ENCODE peak calls at places on chromosomes 7 and 10, in five cellular contexts. Y is SJSA1; T is CD8-positive, alpha-beta memory T cell; P is Panc1; F is PC-9. S is an unnamed sample. For H3K4me1, the result is how much of the 10 kb centered on the place peaks cover.

GRCh38 chr10:266974-267425 is 131.7 kb downstream of the ZMYND11 start:
- DNase-seq in Y (no peak), T (no peak), P (no peak), F (peak), S (peak)

GRCh38 chr7:144057954-144058353 is 9.2 kb downstream of the OR2A5 start:
- DNase-seq in Y (no peak), T (no peak), P (peak), F (no peak), S (peak)

GRCh38 chr10:28897617-28898464 is 220.5 kb downstream of the BAMBI start:
- DNase-seq in Y (no peak), T (no peak), P (no peak), F (no peak), S (no peak)

GRCh38 chr10:42934842-42935241 is 142.0 kb upstream of the RET start:
- DNase-seq in Y (no peak), T (no peak), P (no peak), F (no peak), S (no peak)

GRCh38 chr7:137443616-137444015 is 100.1 kb upstream of the PTN start:
- DNase-seq in Y (no peak), T (no peak), P (no peak), F (no peak), S (peak)

GRCh38 chr7:91249506-91250233 is 14.6 kb upstream of the FZD1 start:
- DNase-seq in Y (no peak), T (no peak), P (no peak), F (peak), S (peak)

GRCh38 chr10:66637273-66638036 is 288.4 kb upstream of the LRRTM3 start:
- DNase-seq in Y (no peak), T (no peak), P (no peak), F (peak), S (peak)

GRCh38 chr7:38630720-38631673 is at the start of gene AMPH:
- DNase-seq in Y (no peak), T (no peak), P (no peak), F (no peak), S (peak)

GRCh38 chr7:157490465-157490912 is 153.7 kb downstream of the DNAJB6 start:
- DNase-seq in Y (peak), T (no peak), P (peak), F (peak), S (no peak)

GRCh38 chr10:95836610-95837367 is 71.0 kb upstream of the CC2D2B start:
- DNase-seq in Y (no peak), T (no peak), P (no peak), F (no peak), S (no peak)

GRCh38 chr10:983401-983800 is 4.8 kb upstream of the GTPBP4 start:
- DNase-seq in Y (no peak), T (no peak), P (no peak), F (no peak), S (no peak)

GRCh38 chr7:105261689-105262088 is 127.0 kb downstream of the SRPK2 start:
- DNase-seq in Y (no peak), T (no peak), P (no peak), F (no peak), S (no peak)

GRCh38 chr10:98096316-98096715 is 38.1 kb upstream of the R3HCC1L start:
- DNase-seq in Y (no peak), T (no peak), P (no peak), F (no peak), S (no peak)

GRCh38 chr10:36492590-36493510 is 632.5 kb upstream of the ANKRD30A start:
- DNase-seq in Y (peak), T (no peak), P (no peak), F (no peak), S (peak)

GRCh38 chr7:42359946-42360345 is 122.9 kb upstream of the GLI3 start:
- DNase-seq in Y (no peak), T (no peak), P (no peak), F (no peak), S (no peak)

GRCh38 chr7:1144269-1144771 is 15.7 kb downstream of the ZFAND2A start:
- DNase-seq in Y (no peak), T (no peak), P (no peak), F (no peak), S (no peak)

GRCh38 chr7:148849393-148850098 is 34.5 kb downstream of the EZH2 start:
- DNase-seq in Y (no peak), T (no peak), P (no peak), F (no peak), S (peak)

GRCh38 chr7:12674861-12675260 is 12.6 kb upstream of the ARL4A start:
- DNase-seq in Y (no peak), T (no peak), P (no peak), F (no peak), S (peak)

GRCh38 chr10:3780766-3781457 is 4.1 kb downstream of the KLF6 start:
- DNase-seq in Y (no peak), T (no peak), P (no peak), F (no peak), S (no peak)

GRCh38 chr10:67520924-67521520 is 175.0 kb downstream of the CTNNA3 start:
- DNase-seq in Y (no peak), T (no peak), P (peak), F (peak), S (peak)

GRCh38 chr10:131694963-131695813 is 205.6 kb upstream of the PPP2R2D start:
- DNase-seq in Y (peak), T (no peak), P (no peak), F (no peak), S (no peak)

GRCh38 chr10:73653701-73654100 is 2.1 kb downstream of the SYNPO2L start:
- DNase-seq in Y (no peak), T (no peak), P (peak), F (no peak), S (no peak)

GRCh38 chr10:2985729-2986232 is 81.6 kb upstream of the PFKP start:
- DNase-seq in Y (peak), T (no peak), P (peak), F (peak), S (peak)

GRCh38 chr7:129950191-129950940 is 2.4 kb downstream of the UBE2H start:
- DNase-seq in Y (no peak), T (no peak), P (no peak), F (no peak), S (peak)

GRCh38 chr7:97003262-97004236 is 1.8 kb upstream of the DLX6 start:
- DNase-seq in Y (no peak), T (no peak), P (no peak), F (no peak), S (no peak)

GRCh38 chr7:51220226-51220625 is 96.4 kb downstream of the COBL start:
- DNase-seq in Y (no peak), T (no peak), P (no peak), F (no peak), S (no peak)

GRCh38 chr7:15309891-15310290 is 251.9 kb downstream of the AGMO start:
- DNase-seq in Y (no peak), T (no peak), P (no peak), F (no peak), S (peak)

GRCh38 chr7:159231017-159231416 is 86.3 kb upstream of the VIPR2 start:
- DNase-seq in Y (no peak), T (no peak), P (no peak), F (no peak), S (no peak)

GRCh38 chr10:106582291-106582690 is 582.2 kb downstream of the SORCS1 start:
- DNase-seq in Y (no peak), T (no peak), P (no peak), F (no peak), S (peak)

GRCh38 chr7:46534593-46535271 is 613.7 kb upstream of the IGFBP3 start:
- DNase-seq in Y (no peak), T (no peak), P (no peak), F (no peak), S (no peak)

GRCh38 chr7:26627221-26627620 is 237.2 kb downstream of the SKAP2 start:
- DNase-seq in Y (no peak), T (no peak), P (no peak), F (no peak), S (no peak)

GRCh38 chr10:69345890-69346474 is 67.7 kb downstream of the HK1 start:
- DNase-seq in Y (no peak), T (no peak), P (no peak), F (no peak), S (no peak)

GRCh38 chr10:69345402-69345801 is 67.1 kb downstream of the HK1 start:
- DNase-seq in Y (no peak), T (no peak), P (no peak), F (peak), S (no peak)

GRCh38 chr10:69346776-69347175 is 68.5 kb downstream of the HK1 start:
- DNase-seq in Y (no peak), T (no peak), P (no peak), F (no peak), S (no peak)

GRCh38 chr10:69343905-69344304 is 65.6 kb downstream of the HK1 start:
- DNase-seq in Y (no peak), T (no peak), P (no peak), F (no peak), S (no peak)

GRCh38 chr10:69344591-69345244 is 66.4 kb downstream of the HK1 start:
- DNase-seq in Y (no peak), T (no peak), P (no peak), F (no peak), S (no peak)
- H3K4me1 ChIP-seq in Y (under half), T (half or more), P (under half), F (under half), S (under half)

GRCh38 chr10:10941106-10941505 is 76.6 kb upstream of the CELF2 start:
- DNase-seq in Y (no peak), T (no peak), P (no peak), F (no peak), S (no peak)
- H3K4me1 ChIP-seq in Y (under half), T (under half), P (under half), F (under half), S (under half)

GRCh38 chr10:71265618-71266146 is 53.3 kb downstream of the UNC5B start:
- DNase-seq in Y (no peak), T (no peak), P (no peak), F (no peak), S (no peak)

GRCh38 chr10:71265201-71265575 is 52.8 kb downstream of the UNC5B start:
- DNase-seq in Y (no peak), T (no peak), P (no peak), F (no peak), S (no peak)

GRCh38 chr10:71266918-71267442 is 52.1 kb upstream of the SLC29A3 start:
- DNase-seq in Y (no peak), T (no peak), P (no peak), F (no peak), S (no peak)

GRCh38 chr10:71267508-71268240 is 51.4 kb upstream of the SLC29A3 start:
- DNase-seq in Y (no peak), T (no peak), P (no peak), F (no peak), S (no peak)

GRCh38 chr10:71266147-71266917 is 52.7 kb upstream of the SLC29A3 start:
- DNase-seq in Y (no peak), T (no peak), P (no peak), F (no peak), S (peak)
- H3K4me1 ChIP-seq in Y (under half), T (under half), P (under half), F (under half), S (under half)

DNA sequence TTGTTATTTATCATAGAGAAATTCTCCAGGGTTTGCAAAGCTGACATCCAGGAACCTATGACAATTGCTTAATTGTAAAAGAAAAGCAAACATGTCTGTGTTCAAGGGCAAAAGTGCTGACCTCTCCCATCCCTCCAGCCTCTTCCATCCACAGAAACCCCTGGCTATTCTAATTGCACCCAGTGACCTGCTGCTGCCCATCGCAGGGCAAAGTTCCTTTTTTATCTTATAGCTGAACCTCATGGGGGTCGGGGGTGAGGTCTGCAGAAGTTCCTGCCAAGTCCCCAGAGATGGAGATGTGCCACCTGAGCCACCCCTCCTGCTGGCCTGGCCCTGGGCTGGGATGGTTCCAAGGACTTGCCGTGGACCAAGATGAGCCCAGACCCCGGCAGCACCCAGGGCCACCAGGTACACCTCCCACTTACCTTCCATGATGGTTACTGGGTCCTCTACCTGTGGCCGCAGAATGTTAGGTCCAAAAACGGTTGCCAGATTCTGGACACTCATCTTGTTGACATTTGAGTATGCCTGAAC is 146.5 kb downstream of the MAPK8 start:
- DNase-seq in Y (peak), T (no peak), P (no peak), F (no peak), S (no peak)
- H3K4me1 ChIP-seq in Y (under half), T (under half), P (under half), F (under half), S (under half)

DNA sequence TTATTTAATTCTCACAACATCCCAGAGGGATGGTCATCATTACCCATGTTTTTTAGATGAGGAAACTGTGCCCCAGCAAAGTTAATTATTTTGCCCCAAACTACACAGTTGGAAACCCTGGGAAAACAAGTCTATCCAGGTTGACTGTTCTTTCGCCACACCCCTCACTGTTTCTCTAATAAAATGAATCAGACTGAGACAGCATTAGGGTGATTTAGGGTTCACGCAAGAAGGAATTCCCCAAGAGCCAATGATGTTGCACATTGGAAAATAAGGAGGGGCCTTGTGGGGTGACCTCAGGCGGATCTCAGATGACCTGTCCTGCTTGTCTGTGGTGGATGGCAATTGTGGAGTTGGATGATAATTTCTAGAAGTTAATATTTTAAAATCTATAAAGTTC is 135.7 kb upstream of the TBX20 start:
- DNase-seq in Y (no peak), T (no peak), P (no peak), F (no peak), S (no peak)
- H3K4me1 ChIP-seq in Y (under half), T (under half), P (under half), F (under half), S (under half)

GRCh38 chr7:30436046-30436445 is 42.5 kb downstream of the NOD1 start:
- DNase-seq in Y (no peak), T (no peak), P (no peak), F (no peak), S (no peak)
- H3K4me1 ChIP-seq in Y (under half), T (under half), P (under half), F (under half), S (under half)

GRCh38 chr10:102503264-102504178 is at the start of gene SUFU:
- DNase-seq in Y (peak), T (peak), P (peak), F (peak), S (peak)
- H3K4me1 ChIP-seq in Y (under half), T (under half), P (under half), F (under half), S (under half)

GRCh38 chr7:43694399-43694748 is 34.9 kb downstream of the COA1 start:
- DNase-seq in Y (no peak), T (no peak), P (no peak), F (no peak), S (peak)

GRCh38 chr7:43691611-43692010 is 37.7 kb downstream of the COA1 start:
- DNase-seq in Y (no peak), T (no peak), P (no peak), F (no peak), S (no peak)

GRCh38 chr7:43693687-43694398 is 35.5 kb downstream of the COA1 start:
- DNase-seq in Y (peak), T (no peak), P (no peak), F (no peak), S (no peak)

GRCh38 chr7:43689115-43689514 is 40.2 kb downstream of the COA1 start:
- DNase-seq in Y (no peak), T (no peak), P (no peak), F (no peak), S (no peak)

DNA sequence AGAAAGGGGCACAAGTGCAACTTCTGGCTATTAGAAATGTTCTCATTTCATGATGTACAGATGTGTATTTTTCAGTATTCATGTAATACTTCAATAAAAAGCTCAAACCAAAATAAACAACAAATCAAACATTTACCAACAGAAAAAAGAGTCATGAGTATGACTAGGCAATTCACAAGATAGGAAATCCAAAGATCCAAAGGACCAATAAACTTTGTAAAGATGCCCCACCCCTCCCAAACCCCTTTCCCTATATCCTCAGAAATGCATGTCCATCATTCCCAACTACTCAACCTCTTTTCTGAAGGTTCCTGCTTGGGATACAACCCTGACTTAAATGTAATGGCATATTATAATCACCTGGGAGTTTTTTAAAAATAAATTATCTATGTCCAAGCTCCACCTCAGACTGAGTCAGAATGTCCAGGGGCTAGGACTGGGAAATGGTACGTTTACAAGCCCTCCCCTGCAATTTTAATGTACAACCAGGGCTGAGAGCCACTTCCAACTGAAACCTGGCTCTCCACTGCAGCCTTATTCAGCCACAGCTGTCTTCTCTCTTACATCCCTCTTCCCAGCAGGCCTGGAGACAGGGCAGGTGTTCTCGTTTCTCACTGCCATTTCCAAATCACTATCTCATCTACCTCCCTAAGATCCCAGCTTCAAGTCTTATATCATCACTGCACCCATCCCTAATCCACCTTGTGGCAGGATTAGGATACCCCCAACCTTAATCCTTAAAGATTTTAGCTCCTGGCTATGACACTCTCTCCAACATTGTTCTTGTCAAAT is 36.5 kb downstream of the COA1 start:
- DNase-seq in Y (no peak), T (no peak), P (no peak), F (no peak), S (no peak)
- H3K4me1 ChIP-seq in Y (under half), T (under half), P (under half), F (under half), S (under half)

GRCh38 chr10:34464000-34464399 is 351.1 kb downstream of the PARD3 start:
- DNase-seq in Y (no peak), T (no peak), P (no peak), F (no peak), S (no peak)
- H3K4me1 ChIP-seq in Y (under half), T (under half), P (under half), F (under half), S (under half)

DNA sequence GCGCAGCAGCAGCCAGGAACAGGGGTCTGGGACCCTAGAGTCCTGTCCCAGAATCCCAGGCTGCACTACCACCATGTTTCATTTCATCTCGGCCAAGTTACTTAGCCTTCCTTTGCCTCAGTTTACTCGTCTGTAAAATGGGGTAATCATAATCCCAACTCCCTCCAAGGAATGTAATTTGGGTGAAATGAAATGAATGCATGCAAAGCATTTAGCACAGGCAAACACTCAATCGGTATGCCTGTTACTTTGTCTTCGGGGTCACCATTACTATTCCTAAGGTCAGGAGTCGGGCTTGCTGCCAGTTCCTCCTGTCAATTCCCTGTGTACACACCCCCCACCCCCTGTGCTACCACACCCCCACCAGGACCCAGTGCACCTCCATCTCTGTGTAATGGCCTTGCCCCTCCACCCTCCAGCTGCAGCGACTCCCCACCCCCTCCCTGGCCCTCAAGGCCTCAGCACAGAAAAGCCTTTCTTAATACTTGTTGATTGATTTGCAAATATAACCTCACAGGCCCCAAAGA is 1.7 kb downstream of the TNS3 start:
- DNase-seq in Y (no peak), T (no peak), P (no peak), F (peak), S (peak)
- H3K4me1 ChIP-seq in Y (half or more), T (under half), P (half or more), F (half or more), S (half or more)

S was measured in adipocyte.